ENCODE peak calls at places on chromosomes 12 and 14, in five cellular contexts. H is A549, R is tibial nerve, O is stomach, A is IMR-90. I is an unnamed sample.

GRCh38 chr12:131672311-131672940 is 38.5 kb upstream of the SFSWAP start:
- DNase-seq in H (no peak), R (no peak), O (no peak), A (no peak), I (no peak)

GRCh38 chr12:75483411-75483810 is 2.9 kb downstream of the GLIPR1 start:
- DNase-seq in H (no peak), R (no peak), O (no peak), A (no peak), I (no peak)

GRCh38 chr12:82176761-82177490 is 181.3 kb downstream of the CCDC59 start:
- DNase-seq in H (no peak), R (no peak), O (no peak), A (no peak), I (no peak)

GRCh38 chr12:120013659-120014380 is 24.8 kb downstream of the BICDL1 start:
- DNase-seq in H (peak), R (no peak), O (no peak), A (no peak), I (no peak)

GRCh38 chr12:40208707-40209106 is 16.1 kb upstream of the LRRK2 start:
- DNase-seq in H (no peak), R (peak), O (no peak), A (no peak), I (no peak)

GRCh38 chr12:91383106-91383505 is 200.5 kb upstream of the DCN start:
- DNase-seq in H (no peak), R (no peak), O (no peak), A (peak), I (no peak)

GRCh38 chr12:78490841-78491240 is 373.7 kb upstream of the SYT1 start:
- DNase-seq in H (no peak), R (no peak), O (no peak), A (peak), I (no peak)

GRCh38 chr14:99033951-99034350 is 238.0 kb downstream of the BCL11B start:
- DNase-seq in H (no peak), R (no peak), O (no peak), A (no peak), I (no peak)

GRCh38 chr12:120903382-120903817 is 758 bp downstream of the SPPL3 start:
- DNase-seq in H (peak), R (peak), O (peak), A (peak), I (peak)

GRCh38 chr12:62865860-62866407 is 69.0 kb downstream of the PPM1H start:
- DNase-seq in H (peak), R (no peak), O (no peak), A (peak), I (no peak)

GRCh38 chr12:45990468-45991288 is at the start of gene SCAF11:
- DNase-seq in H (peak), R (peak), O (peak), A (peak), I (peak)

GRCh38 chr14:91870001-91870400 is 2.7 kb upstream of the TC2N start:
- DNase-seq in H (no peak), R (no peak), O (no peak), A (no peak), I (no peak)

GRCh38 chr12:104702565-104703139 is 245.9 kb downstream of the CHST11 start:
- DNase-seq in H (no peak), R (peak), O (no peak), A (no peak), I (no peak)

GRCh38 chr14:63091394-63091996 is 46.2 kb upstream of the KCNH5 start:
- DNase-seq in H (no peak), R (no peak), O (no peak), A (no peak), I (no peak)

GRCh38 chr12:13368971-13369370 is 172.4 kb downstream of the EMP1 start:
- DNase-seq in H (no peak), R (no peak), O (no peak), A (no peak), I (no peak)

GRCh38 chr14:101449114-101449513 is 112.2 kb upstream of the DIO3 start:
- DNase-seq in H (no peak), R (no peak), O (no peak), A (no peak), I (no peak)

GRCh38 chr12:29320295-29321090 is 60.5 kb downstream of the ERGIC2 start:
- DNase-seq in H (no peak), R (no peak), O (no peak), A (peak), I (no peak)

GRCh38 chr12:810635-811415 is 58.4 kb downstream of the WNK1 start:
- DNase-seq in H (no peak), R (no peak), O (no peak), A (peak), I (no peak)

GRCh38 chr14:54920052-54920451 is 17.4 kb upstream of the GCH1 start:
- DNase-seq in H (no peak), R (no peak), O (no peak), A (no peak), I (no peak)

GRCh38 chr12:28855761-28856160 is 293.3 kb upstream of the FAR2 start:
- DNase-seq in H (no peak), R (no peak), O (no peak), A (no peak), I (no peak)

GRCh38 chr12:133181238-133181959 is at the start of gene ZNF268:
- DNase-seq in H (peak), R (peak), O (peak), A (peak), I (peak)

GRCh38 chr14:76250345-76250744 is 98.6 kb downstream of the GPATCH2L start:
- DNase-seq in H (no peak), R (no peak), O (no peak), A (no peak), I (no peak)

GRCh38 chr12:98464155-98464554 is 51.2 kb upstream of the TMPO start:
- DNase-seq in H (no peak), R (no peak), O (no peak), A (peak), I (no peak)

GRCh38 chr12:132444957-132445883 is 44.7 kb upstream of the FBRSL1 start:
- DNase-seq in H (no peak), R (peak), O (peak), A (no peak), I (peak)

GRCh38 chr12:1812650-1813302 is 7.6 kb upstream of the LRTM2 start:
- DNase-seq in H (no peak), R (peak), O (peak), A (peak), I (no peak)

GRCh38 chr12:29545102-29545467 is 47.6 kb upstream of the OVCH1 start:
- DNase-seq in H (no peak), R (no peak), O (no peak), A (no peak), I (no peak)

GRCh38 chr14:29821665-29822429 is 105.8 kb downstream of the PRKD1 start:
- DNase-seq in H (no peak), R (no peak), O (no peak), A (no peak), I (no peak)

GRCh38 chr12:51997156-51997555 is 9.6 kb upstream of the TAMALIN start:
- DNase-seq in H (no peak), R (no peak), O (no peak), A (peak), I (no peak)

GRCh38 chr12:39431797-39432196 is 11.1 kb downstream of the KIF21A start:
- DNase-seq in H (no peak), R (no peak), O (no peak), A (no peak), I (no peak)

GRCh38 chr14:106210650-106211049 is 684.3 kb downstream of the TMEM121 start:
- DNase-seq in H (no peak), R (no peak), O (no peak), A (no peak), I (no peak)

GRCh38 chr14:75274899-75275569 is 3.6 kb upstream of the FOS start:
- DNase-seq in H (no peak), R (peak), O (no peak), A (peak), I (peak)

GRCh38 chr12:12081836-12082497 is 11.2 kb downstream of the BCL2L14 start:
- DNase-seq in H (peak), R (no peak), O (no peak), A (peak), I (no peak)

GRCh38 chr12:19646599-19646998 is 207.3 kb downstream of the AEBP2 start:
- DNase-seq in H (no peak), R (no peak), O (no peak), A (no peak), I (no peak)

GRCh38 chr12:28535216-28535615 is 345.0 kb downstream of the CCDC91 start:
- DNase-seq in H (no peak), R (no peak), O (no peak), A (peak), I (no peak)

GRCh38 chr12:112664569-112664968 is 127.0 kb upstream of the RPH3A start:
- DNase-seq in H (peak), R (no peak), O (no peak), A (no peak), I (no peak)

GRCh38 chr12:89247541-89247942 is 104.8 kb downstream of the DUSP6 start:
- DNase-seq in H (no peak), R (no peak), O (no peak), A (peak), I (no peak)

GRCh38 chr12:26621932-26622331 is 211.1 kb downstream of the ITPR2 start:
- DNase-seq in H (no peak), R (no peak), O (no peak), A (no peak), I (no peak)

GRCh38 chr14:49982522-49982951 is 89.7 kb downstream of the ARF6 start:
- DNase-seq in H (no peak), R (no peak), O (no peak), A (peak), I (no peak)

GRCh38 chr12:89126712-89127111 is 225.6 kb downstream of the DUSP6 start:
- DNase-seq in H (no peak), R (no peak), O (no peak), A (peak), I (no peak)

GRCh38 chr14:70601162-70601561 is 707 bp upstream of the MED6 start:
- DNase-seq in H (no peak), R (no peak), O (no peak), A (peak), I (no peak)

GRCh38 chr14:70602254-70602653 is 1.8 kb upstream of the MED6 start:
- DNase-seq in H (no peak), R (no peak), O (no peak), A (no peak), I (no peak)

GRCh38 chr14:70595443-70596185 is 4.8 kb downstream of the MED6 start:
- DNase-seq in H (no peak), R (no peak), O (no peak), A (peak), I (no peak)

GRCh38 chr14:70600382-70601157 is at the start of gene MED6:
- DNase-seq in H (peak), R (peak), O (peak), A (peak), I (peak)
- TF ChIP-seq POLR2A in H (peak), R (peak), O (no peak), A (peak), I (no peak)

DNA sequence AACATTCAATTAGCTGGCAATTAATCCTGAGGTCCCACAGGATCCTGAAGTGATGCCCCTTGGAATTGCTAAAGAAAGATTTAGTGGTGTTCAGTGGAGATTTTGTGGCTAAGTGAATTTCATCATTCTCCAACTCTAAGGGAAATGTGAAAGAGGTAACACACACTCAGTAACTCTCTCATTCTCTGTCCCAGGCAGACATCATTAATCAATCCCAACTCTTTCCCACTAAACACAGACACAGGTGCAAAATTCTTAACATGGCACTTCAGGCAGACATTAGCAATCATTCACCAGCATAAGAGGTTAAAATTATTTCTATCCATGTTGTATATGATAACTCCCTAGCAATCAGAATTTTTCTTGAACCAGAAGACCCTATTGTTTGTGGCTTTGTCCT is 40.2 kb downstream of the TRPV4 start:
- DNase-seq in H (no peak), R (no peak), O (no peak), A (no peak), I (no peak)
- TF ChIP-seq CTCF in H (no peak), R (no peak), O (no peak), A (no peak), I (no peak)

DNA sequence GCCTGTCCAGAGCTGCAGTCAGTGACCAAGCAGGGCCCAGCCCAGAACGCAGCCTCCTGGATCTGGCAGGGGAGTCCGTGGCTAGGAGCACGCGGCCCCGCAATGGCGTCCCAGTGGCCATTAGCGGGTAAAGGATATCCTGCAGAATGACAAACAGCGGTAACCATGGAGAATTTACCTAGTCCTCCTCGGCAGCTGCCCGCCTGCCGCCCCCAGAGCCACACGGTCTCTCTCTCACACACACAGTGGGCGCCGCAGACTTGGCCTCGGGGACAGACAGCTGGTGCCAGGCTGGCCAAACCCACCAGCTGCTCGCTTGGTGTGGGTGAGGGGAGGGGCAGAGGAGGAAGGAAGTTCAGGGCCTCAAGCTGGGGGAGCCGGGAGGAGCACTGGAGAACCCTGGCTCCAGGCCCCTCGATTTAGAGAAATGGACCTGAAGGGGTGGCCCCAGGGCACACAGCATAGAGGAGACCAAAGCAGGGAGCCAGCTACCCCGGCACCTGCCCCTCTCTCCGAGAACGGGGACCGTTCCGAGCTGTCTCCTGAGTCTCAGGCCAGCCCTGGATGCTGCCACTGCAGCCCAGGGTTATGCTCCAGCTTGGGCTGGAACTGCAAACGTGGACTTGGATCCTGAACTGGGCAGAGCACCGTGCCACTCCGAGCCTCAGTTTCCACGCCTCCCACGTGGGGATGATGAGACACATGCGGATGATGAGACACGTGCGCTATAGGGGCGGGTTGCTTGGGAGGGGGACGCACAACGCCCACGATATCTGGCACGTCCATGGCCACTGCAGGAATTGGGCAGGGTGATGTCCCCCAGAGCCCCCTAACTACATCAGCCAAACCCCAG is 3.4 kb downstream of the CDK2AP1 start:
- DNase-seq in H (no peak), R (no peak), O (no peak), A (no peak), I (peak)
- TF ChIP-seq POLR2A in H (no peak), R (no peak), O (no peak), A (no peak), I (no peak)

DNA sequence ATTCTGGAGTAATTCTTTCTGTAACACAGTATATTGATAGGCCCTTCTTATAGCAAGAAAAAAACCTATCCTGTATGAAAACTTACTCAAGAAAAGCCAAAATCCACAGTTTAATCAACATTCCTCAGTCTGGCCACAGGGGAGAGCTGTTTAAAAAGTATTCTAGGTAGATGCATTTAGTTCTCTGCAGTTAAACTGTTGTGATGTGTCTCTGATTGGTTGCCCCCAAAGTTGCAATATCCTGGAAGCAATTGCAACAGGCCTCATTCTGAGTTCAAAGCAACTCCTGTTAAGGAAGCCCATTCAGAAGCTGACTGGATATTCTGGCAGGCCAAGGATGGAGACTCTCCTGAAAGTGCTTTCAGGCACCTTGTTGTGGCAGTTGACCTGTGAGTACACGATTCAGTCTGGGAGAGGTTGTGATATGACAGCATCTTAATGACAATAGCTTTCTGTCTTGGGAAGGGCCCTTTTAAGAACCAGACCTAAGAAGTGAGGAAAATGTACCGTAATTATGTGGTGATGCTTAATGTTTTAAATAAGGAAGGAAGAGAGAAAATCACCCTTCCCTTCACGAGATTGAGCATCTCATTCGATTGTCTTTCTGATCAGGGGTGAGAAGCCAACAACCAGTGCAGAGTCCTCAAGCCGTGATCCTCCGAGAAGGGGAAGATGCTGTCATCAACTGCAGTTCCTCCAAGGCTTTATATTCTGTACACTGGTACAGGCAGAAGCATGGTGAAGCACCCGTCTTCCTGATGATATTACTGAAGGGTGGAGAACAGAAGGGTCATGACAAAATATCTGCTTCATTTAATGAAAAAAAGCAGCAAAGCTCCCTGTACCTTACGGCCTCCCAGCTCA is 420.7 kb downstream of the DAD1 start:
- DNase-seq in H (no peak), R (no peak), O (no peak), A (peak), I (no peak)
- TF ChIP-seq CTCF in H (no peak), R (no peak), O (no peak), A (peak), I (no peak)

DNA sequence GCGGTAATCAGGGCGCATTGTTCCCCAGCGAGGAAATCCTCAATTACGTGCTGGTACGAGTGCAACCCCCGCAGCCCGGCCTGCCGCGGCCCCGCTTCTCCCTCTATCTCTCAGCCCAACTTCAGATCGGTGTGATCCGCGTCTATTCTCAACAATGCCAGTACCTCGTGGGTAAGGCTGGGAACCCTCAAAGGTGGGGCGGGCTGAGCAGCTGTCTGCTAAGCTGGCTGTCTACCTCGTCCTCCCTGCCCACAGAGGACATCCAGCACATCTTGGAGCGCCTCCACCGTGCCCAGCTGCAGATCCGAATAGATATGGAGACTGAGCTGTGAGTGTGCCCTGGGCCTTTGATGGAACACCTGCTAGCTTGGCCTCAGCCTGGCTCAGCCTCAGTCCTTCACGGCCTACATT is 996 bp downstream of the REC8 start:
- DNase-seq in H (no peak), R (no peak), O (no peak), A (no peak), I (peak)
- TF ChIP-seq POLR2A in H (no peak), R (no peak), O (no peak), A (no peak), I (no peak)

GRCh38 chr12:95203477-95203843 is 13.8 kb downstream of the FGD6 start:
- DNase-seq in H (no peak), R (no peak), O (no peak), A (no peak), I (no peak)
- TF ChIP-seq CTCF in H (no peak), R (no peak), O (no peak), A (no peak), I (no peak)

GRCh38 chr14:23816371-23816770 is 137.2 kb upstream of the DHRS4 start:
- DNase-seq in H (no peak), R (no peak), O (no peak), A (no peak), I (no peak)
- TF ChIP-seq POLR2A in H (no peak), R (no peak), O (no peak), A (no peak), I (no peak)

DNA sequence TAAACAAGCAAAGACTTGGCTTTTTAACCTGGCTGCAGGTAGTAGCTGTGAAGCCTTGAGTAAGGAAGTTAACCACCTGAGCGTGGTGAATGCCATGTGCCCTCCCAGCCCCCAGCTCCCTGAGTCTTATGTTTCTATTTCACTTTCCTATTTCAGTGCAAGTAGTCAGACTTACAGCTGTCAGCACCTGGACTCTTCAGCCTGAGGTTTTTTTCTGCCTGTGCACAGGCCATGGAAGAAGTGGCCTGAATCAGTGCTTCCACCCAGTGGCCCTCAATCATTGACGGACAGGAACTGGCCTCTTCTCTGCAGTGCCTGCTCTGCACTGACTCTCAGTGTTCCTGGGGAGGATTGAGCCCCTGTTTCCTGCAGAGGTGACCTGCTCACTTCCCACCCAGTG is 796.4 kb downstream of the MED13L start:
- DNase-seq in H (no peak), R (no peak), O (no peak), A (peak), I (no peak)
- TF ChIP-seq CTCF in H (no peak), R (no peak), O (no peak), A (no peak), I (no peak)

I was measured in right lobe of liver.